ENCODE peak calls at places on chromosomes 4 and X, in seven cellular contexts. N is pancreas, C is tibial artery, T is endothelial cell of umbilical vein, M is substantia nigra, P is heart left ventricle, X is GM23338. F is an unnamed sample.
A peak's percentile ranks its signal among the peaks of the same experiment; 100 is the strongest.

GRCh38 chrX:150688911-150689451 is 4.2 kb upstream of the MTMR1 start:
- DNase-seq in X (peak; percentile 64), P (no peak), M (no peak), T (peak; percentile 39), N (no peak), C (no peak), F (peak; percentile 58)

GRCh38 chrX:117458243-117458968 is 658.2 kb downstream of the KLHL13 start:
- DNase-seq in T (no peak), C (no peak), M (no peak), N (no peak), P (no peak), X (no peak), F (no peak)

GRCh38 chr4:57206172-57206571 is 96.0 kb upstream of the IGFBP7 start:
- DNase-seq in X (peak; percentile 24), P (no peak), C (no peak), T (no peak), M (no peak), N (no peak), F (no peak)

GRCh38 chr4:101345596-101346311 is 1.6 kb downstream of the PPP3CA start:
- DNase-seq in M (peak; percentile 46), C (peak; percentile 51), N (peak; percentile 53), P (peak; percentile 68), T (peak; percentile 50), X (peak; percentile 69), F (peak; percentile 58)

GRCh38 chr4:158754385-158755180 is 14.2 kb upstream of the FNIP2 start:
- DNase-seq in N (no peak), P (no peak), C (no peak), T (no peak), M (no peak), X (no peak), F (no peak)

GRCh38 chr4:126441173-126441810 is 1126.5 kb downstream of the FAT4 start:
- DNase-seq in X (no peak), M (no peak), N (no peak), C (no peak), T (no peak), P (no peak), F (no peak)

GRCh38 chr4:152973614-152974200 is 37.6 kb downstream of the FHDC1 start:
- DNase-seq in N (no peak), X (no peak), C (no peak), T (no peak), M (no peak), P (no peak), F (no peak)

GRCh38 chrX:66030505-66031317 is 9.2 kb downstream of the VSIG4 start:
- DNase-seq in P (no peak), N (no peak), M (no peak), X (peak; percentile 49), T (peak; percentile 1), C (no peak), F (no peak)

GRCh38 chrX:46180258-46180687 is 364.9 kb downstream of the ZNF674 start:
- DNase-seq in N (no peak), C (no peak), M (no peak), T (no peak), P (no peak), X (no peak), F (no peak)

GRCh38 chr4:166341992-166342391 is 469.0 kb downstream of the TLL1 start:
- DNase-seq in N (no peak), M (no peak), X (no peak), P (no peak), C (no peak), T (no peak), F (no peak)

GRCh38 chr4:184764601-184765000 is 30.7 kb upstream of the CENPU start:
- DNase-seq in N (no peak), P (no peak), T (no peak), M (no peak), X (no peak), C (no peak), F (no peak)

GRCh38 chr4:67727124-67727850 is 26.3 kb upstream of the UBA6 start:
- DNase-seq in C (no peak), X (peak; percentile 10), M (no peak), T (peak; percentile 29), N (no peak), P (no peak), F (no peak)

GRCh38 chr4:13024147-13025105 is 459.7 kb downstream of the RAB28 start:
- DNase-seq in M (no peak), P (no peak), N (no peak), T (no peak), X (no peak), C (no peak), F (no peak)

GRCh38 chrX:111470681-111471403 is 40.6 kb upstream of the SERTM2 start:
- DNase-seq in P (no peak), M (no peak), N (no peak), X (no peak), C (no peak), T (no peak), F (no peak)

GRCh38 chrX:136259543-136259942 is 8.3 kb upstream of the MAP7D3 start:
- DNase-seq in T (peak; percentile 80), X (no peak), M (no peak), N (no peak), P (no peak), C (peak; percentile 24), F (no peak)

GRCh38 chrX:35726176-35726575 is 72.0 kb upstream of the MAGEB16 start:
- DNase-seq in X (peak; percentile 2), C (no peak), T (peak; percentile 3), N (no peak), M (no peak), P (no peak), F (no peak)

GRCh38 chr4:138204507-138204906 is 37.6 kb downstream of the SLC7A11 start:
- DNase-seq in X (no peak), P (no peak), C (no peak), N (no peak), T (no peak), M (no peak), F (no peak)

GRCh38 chrX:23953908-23954269 is 46.1 kb downstream of the CXorf58 start:
- DNase-seq in T (no peak), N (no peak), X (no peak), M (no peak), C (no peak), P (no peak), F (no peak)

DNA sequence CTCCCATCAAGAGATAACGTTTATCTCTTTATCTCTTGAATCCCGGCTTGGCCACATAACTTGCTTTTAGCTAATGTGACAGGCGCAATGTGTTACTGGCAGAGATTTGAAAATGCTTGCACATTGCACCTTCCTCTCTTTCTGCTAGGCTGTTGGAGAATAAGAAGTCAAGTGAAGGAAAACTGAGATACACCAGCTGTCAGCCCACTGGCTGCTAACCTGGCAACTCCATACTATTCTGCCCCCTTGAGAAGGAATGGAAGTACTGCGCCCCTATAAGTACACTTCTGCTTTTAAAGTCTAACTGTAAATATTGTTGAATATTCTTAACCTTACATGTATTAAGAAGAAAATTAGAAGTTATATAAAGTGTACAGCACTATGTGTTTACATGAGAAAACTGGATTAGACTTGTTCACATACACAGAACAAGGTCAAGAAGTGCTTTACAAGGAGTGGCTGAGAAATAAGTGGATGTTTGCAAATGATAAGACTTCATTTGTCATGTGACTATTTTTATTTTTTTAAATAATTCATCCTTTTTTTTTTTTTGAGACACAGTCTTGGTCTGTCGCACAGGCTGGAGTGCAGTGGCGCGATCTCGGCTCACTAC is 424.5 kb upstream of the CTSO start:
- DNase-seq in C (no peak), N (no peak), M (no peak), X (peak; percentile 71), P (no peak), T (peak; percentile 56), F (no peak)
- H3K27ac ChIP-seq in C (no peak overlapping the region), N (no peak overlapping the region), M (no peak overlapping the region), X (no peak overlapping the region), P (no peak overlapping the region), T (no peak overlapping the region), F (no peak overlapping the region)

GRCh38 chr4:70721747-70722146 is at the start of gene RUFY3:
- DNase-seq in C (peak; percentile 59), X (peak; percentile 42), M (peak; percentile 13), N (no peak), P (peak; percentile 48), T (no peak), F (no peak)
- H3K27ac ChIP-seq in C (peak within 1 kb of the TSS; percentile 73), X (no peak within 1 kb of the TSS), M (peak within 1 kb of the TSS; percentile 86), N (no peak within 1 kb of the TSS), P (peak within 1 kb of the TSS; percentile 75), T (no peak within 1 kb of the TSS), F (no peak within 1 kb of the TSS)

DNA sequence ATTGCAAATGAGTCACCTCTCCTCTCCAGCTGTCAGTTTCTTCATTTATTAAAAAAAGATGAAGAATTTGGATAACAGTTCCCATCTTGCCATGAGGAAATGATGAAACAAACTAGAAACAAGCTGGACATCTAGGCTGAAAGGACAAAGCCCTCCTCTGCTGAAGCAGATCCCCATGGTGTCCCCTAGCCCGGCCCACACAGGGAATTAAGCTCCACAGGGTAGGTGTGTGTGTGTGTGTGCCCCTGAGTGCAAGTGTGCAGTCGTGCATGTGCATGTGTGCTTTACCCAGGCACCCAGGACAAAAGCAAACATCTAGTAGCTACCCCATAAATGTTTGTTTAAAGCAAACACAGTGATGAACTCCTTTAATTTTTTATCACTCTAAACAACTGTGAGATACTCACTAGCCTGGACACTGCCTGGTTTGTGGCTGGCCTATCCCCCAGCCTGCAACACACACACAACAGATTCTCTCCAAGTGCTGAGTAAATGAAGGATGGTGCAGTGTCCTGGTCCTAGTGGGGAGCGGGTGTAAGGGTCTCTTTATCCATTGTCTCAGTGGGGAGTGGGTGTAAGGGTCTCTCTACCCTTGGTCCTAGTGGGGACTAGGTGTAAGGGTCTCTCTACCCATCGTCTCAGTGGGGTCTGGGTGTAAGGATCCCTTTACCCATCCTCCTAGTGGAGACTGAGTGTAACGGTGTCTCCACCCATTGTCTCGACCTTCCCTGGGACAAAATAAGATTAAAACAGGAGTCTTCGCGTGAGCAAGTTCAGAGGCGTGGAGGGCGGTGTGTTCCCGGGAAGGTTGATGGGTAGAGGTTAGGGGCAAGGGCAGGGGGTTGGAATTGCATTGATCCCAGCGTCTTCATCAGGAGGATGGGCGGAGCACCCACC is 688 bp upstream of the EVC start:
- DNase-seq in T (peak; percentile 44), N (no peak), C (no peak), X (peak; percentile 59), P (no peak), M (no peak), F (no peak)
- H3K27ac ChIP-seq in T (peak overlapping the region; percentile 68), N (peak overlapping the region; percentile 57), C (peak overlapping the region; percentile 96), X (no peak overlapping the region), P (peak overlapping the region; percentile 42), M (no peak overlapping the region), F (peak overlapping the region; percentile 62)

GRCh38 chr4:186915816-186916215 is 192.2 kb upstream of the FAT1 start:
- DNase-seq in T (no peak), P (no peak), M (no peak), C (no peak), N (no peak), X (peak; percentile 16), F (no peak)

GRCh38 chr4:186924723-186925122 is 201.1 kb upstream of the FAT1 start:
- DNase-seq in X (no peak), C (no peak), N (no peak), T (no peak), P (no peak), M (no peak), F (no peak)

GRCh38 chr4:186918466-186918865 is 194.8 kb upstream of the FAT1 start:
- DNase-seq in P (no peak), N (no peak), X (no peak), T (no peak), M (no peak), C (no peak), F (no peak)

GRCh38 chr4:186920486-186920885 is 196.8 kb upstream of the FAT1 start:
- DNase-seq in P (no peak), X (no peak), T (peak; percentile 25), M (no peak), C (no peak), N (no peak), F (no peak)

GRCh38 chr4:186919340-186919739 is 195.7 kb upstream of the FAT1 start:
- DNase-seq in N (no peak), P (no peak), M (no peak), X (no peak), C (no peak), T (no peak), F (no peak)
- H3K27ac ChIP-seq in N (no peak overlapping the region), P (no peak overlapping the region), M (no peak overlapping the region), X (no peak overlapping the region), C (no peak overlapping the region), T (no peak overlapping the region), F (peak overlapping the region; percentile 80)

F was measured in RWPE2.